ENCODE peak calls at places on chromosome 5, in four cellular contexts. One of them, this sample, is unnamed.

GRCh38 chr5:55897206-55897894 is 46.2 kb downstream of the IL31RA start:
- DNase-seq in CD4-positive, alpha-beta T cell: no peak
- DNase-seq in astrocyte of the spinal cord: peak; percentile 10
- DNase-seq in dorsolateral prefrontal cortex: no peak
- DNase-seq in this sample: no peak

GRCh38 chr5:81450940-81451339 is 57.0 kb upstream of the ACOT12 start:
- DNase-seq in CD4-positive, alpha-beta T cell: no peak
- DNase-seq in astrocyte of the spinal cord: peak; percentile 27
- DNase-seq in dorsolateral prefrontal cortex: no peak
- DNase-seq in this sample: no peak

GRCh38 chr5:79259383-79259782 is 23.5 kb downstream of the JMY start:
- DNase-seq in CD4-positive, alpha-beta T cell: no peak
- DNase-seq in astrocyte of the spinal cord: no peak
- DNase-seq in dorsolateral prefrontal cortex: no peak
- DNase-seq in this sample: no peak

GRCh38 chr5:57082441-57083067 is 91.3 kb upstream of the GPBP1 start:
- DNase-seq in CD4-positive, alpha-beta T cell: no peak
- DNase-seq in astrocyte of the spinal cord: peak; percentile 1
- DNase-seq in dorsolateral prefrontal cortex: no peak
- DNase-seq in this sample: no peak

GRCh38 chr5:71810023-71810422 is 90.9 kb downstream of the CARTPT start:
- DNase-seq in CD4-positive, alpha-beta T cell: no peak
- DNase-seq in astrocyte of the spinal cord: no peak
- DNase-seq in dorsolateral prefrontal cortex: no peak
- DNase-seq in this sample: no peak

GRCh38 chr5:59174248-59174844 is 591.5 kb downstream of the RAB3C start:
- DNase-seq in CD4-positive, alpha-beta T cell: peak; percentile 19
- DNase-seq in astrocyte of the spinal cord: peak; percentile 85
- DNase-seq in dorsolateral prefrontal cortex: no peak
- DNase-seq in this sample: peak; percentile 20

GRCh38 chr5:170861295-170861854 is 443 bp upstream of the RANBP17 start:
- DNase-seq in CD4-positive, alpha-beta T cell: no peak
- DNase-seq in astrocyte of the spinal cord: no peak
- DNase-seq in dorsolateral prefrontal cortex: no peak
- DNase-seq in this sample: no peak

GRCh38 chr5:54186108-54186507 is 124.3 kb downstream of the ARL15 start:
- DNase-seq in CD4-positive, alpha-beta T cell: no peak
- DNase-seq in astrocyte of the spinal cord: no peak
- DNase-seq in dorsolateral prefrontal cortex: no peak
- DNase-seq in this sample: no peak

GRCh38 chr5:4198461-4198860 is 602.8 kb downstream of the IRX1 start:
- DNase-seq in CD4-positive, alpha-beta T cell: no peak
- DNase-seq in astrocyte of the spinal cord: no peak
- DNase-seq in dorsolateral prefrontal cortex: no peak
- DNase-seq in this sample: no peak

GRCh38 chr5:119353686-119354366 is 2.0 kb upstream of the TNFAIP8 start:
- DNase-seq in CD4-positive, alpha-beta T cell: no peak
- DNase-seq in astrocyte of the spinal cord: no peak
- DNase-seq in dorsolateral prefrontal cortex: no peak
- DNase-seq in this sample: no peak

GRCh38 chr5:156356238-156356637 is 29.3 kb downstream of the SGCD start:
- DNase-seq in CD4-positive, alpha-beta T cell: no peak
- DNase-seq in astrocyte of the spinal cord: no peak
- DNase-seq in dorsolateral prefrontal cortex: no peak
- DNase-seq in this sample: no peak

GRCh38 chr5:139482050-139482889 is at the start of gene STING1:
- DNase-seq in CD4-positive, alpha-beta T cell: peak; percentile 57
- DNase-seq in astrocyte of the spinal cord: peak; percentile 96
- DNase-seq in dorsolateral prefrontal cortex: peak; percentile 35
- DNase-seq in this sample: peak; percentile 66

GRCh38 chr5:73233461-73234151 is 60.6 kb downstream of the TMEM174 start:
- DNase-seq in CD4-positive, alpha-beta T cell: no peak
- DNase-seq in astrocyte of the spinal cord: peak; percentile 39
- DNase-seq in dorsolateral prefrontal cortex: no peak
- DNase-seq in this sample: no peak

GRCh38 chr5:77143998-77144836 is 57.1 kb upstream of the ZBED3 start:
- DNase-seq in CD4-positive, alpha-beta T cell: peak; percentile 54
- DNase-seq in astrocyte of the spinal cord: peak; percentile 77
- DNase-seq in dorsolateral prefrontal cortex: peak; percentile 83
- DNase-seq in this sample: peak; percentile 57

GRCh38 chr5:32147236-32147635 is 26.9 kb downstream of the GOLPH3 start:
- DNase-seq in CD4-positive, alpha-beta T cell: no peak
- DNase-seq in astrocyte of the spinal cord: no peak
- DNase-seq in dorsolateral prefrontal cortex: no peak
- DNase-seq in this sample: no peak

GRCh38 chr5:93433422-93433821 is 147.6 kb downstream of the NR2F1-AS1 start:
- DNase-seq in CD4-positive, alpha-beta T cell: no peak
- DNase-seq in astrocyte of the spinal cord: peak; percentile 63
- DNase-seq in dorsolateral prefrontal cortex: no peak
- DNase-seq in this sample: no peak

GRCh38 chr5:154444559-154445421 is 1.0 kb upstream of the SAP30L start:
- DNase-seq in CD4-positive, alpha-beta T cell: peak; percentile 1
- DNase-seq in astrocyte of the spinal cord: no peak
- DNase-seq in dorsolateral prefrontal cortex: no peak
- DNase-seq in this sample: peak; percentile 40

GRCh38 chr5:134458676-134459403 is 47.2 kb upstream of the CDKN2AIPNL start:
- DNase-seq in CD4-positive, alpha-beta T cell: no peak
- DNase-seq in astrocyte of the spinal cord: no peak
- DNase-seq in dorsolateral prefrontal cortex: no peak
- DNase-seq in this sample: peak; percentile 20

GRCh38 chr5:33118761-33119415 is 321.9 kb upstream of the TARS1 start:
- DNase-seq in CD4-positive, alpha-beta T cell: no peak
- DNase-seq in astrocyte of the spinal cord: no peak
- DNase-seq in dorsolateral prefrontal cortex: no peak
- DNase-seq in this sample: no peak

GRCh38 chr5:93893050-93893449 is 151.7 kb upstream of the POU5F2 start:
- DNase-seq in CD4-positive, alpha-beta T cell: no peak
- DNase-seq in astrocyte of the spinal cord: no peak
- DNase-seq in dorsolateral prefrontal cortex: no peak
- DNase-seq in this sample: no peak

GRCh38 chr5:132229236-132229635 is 1.6 kb upstream of the P4HA2 start:
- DNase-seq in CD4-positive, alpha-beta T cell: no peak
- DNase-seq in astrocyte of the spinal cord: no peak
- DNase-seq in dorsolateral prefrontal cortex: no peak
- DNase-seq in this sample: no peak

GRCh38 chr5:132226516-132227234 is 978 bp downstream of the P4HA2 start:
- DNase-seq in CD4-positive, alpha-beta T cell: no peak
- DNase-seq in astrocyte of the spinal cord: peak; percentile 47
- DNase-seq in dorsolateral prefrontal cortex: no peak
- DNase-seq in this sample: no peak

GRCh38 chr5:132227235-132227484 is 493 bp downstream of the P4HA2 start:
- DNase-seq in CD4-positive, alpha-beta T cell: no peak
- DNase-seq in astrocyte of the spinal cord: no peak
- DNase-seq in dorsolateral prefrontal cortex: no peak
- DNase-seq in this sample: no peak

GRCh38 chr5:132228241-132229035 is 785 bp upstream of the P4HA2 start:
- DNase-seq in CD4-positive, alpha-beta T cell: no peak
- DNase-seq in astrocyte of the spinal cord: no peak
- DNase-seq in dorsolateral prefrontal cortex: no peak
- DNase-seq in this sample: no peak

GRCh38 chr5:132227485-132228240 is at the start of gene P4HA2:
- DNase-seq in CD4-positive, alpha-beta T cell: no peak
- DNase-seq in astrocyte of the spinal cord: peak; percentile 67
- DNase-seq in dorsolateral prefrontal cortex: peak; percentile 58
- DNase-seq in this sample: peak; percentile 94
- TF ChIP-seq CTCF in CD4-positive, alpha-beta T cell: no peak
- TF ChIP-seq CTCF in astrocyte of the spinal cord: no peak
- TF ChIP-seq CTCF in dorsolateral prefrontal cortex: no peak
- TF ChIP-seq CTCF in this sample: no peak

DNA sequence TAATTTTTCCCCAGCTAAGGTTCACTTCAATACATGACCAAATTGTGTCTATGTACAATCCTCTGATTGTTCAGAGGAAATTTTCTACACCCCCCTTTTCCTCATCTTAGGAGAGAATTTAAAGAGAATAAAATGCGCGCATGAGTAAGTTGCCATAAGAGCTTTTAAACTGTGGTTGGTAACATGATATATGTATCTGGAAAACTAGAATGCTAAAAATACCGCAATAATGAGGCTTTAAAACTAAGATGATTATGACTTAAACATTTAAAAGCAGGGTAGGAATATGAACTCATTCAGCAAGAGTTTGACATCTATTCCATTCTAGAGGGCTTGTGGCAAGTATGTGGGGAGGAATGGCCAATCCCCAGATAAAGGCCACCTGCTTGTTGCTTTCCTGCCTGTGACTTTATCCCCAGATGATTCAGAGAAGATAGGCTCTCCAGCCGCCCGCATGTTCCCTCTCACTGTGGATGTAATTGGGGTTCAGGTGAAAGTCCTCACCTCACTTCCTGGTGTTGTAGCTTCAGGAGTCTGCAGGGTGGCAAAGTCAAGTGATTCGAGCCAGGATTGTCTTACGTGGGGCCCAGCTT is 26.5 kb upstream of the BASP1 start:
- DNase-seq in CD4-positive, alpha-beta T cell: no peak
- DNase-seq in astrocyte of the spinal cord: no peak
- DNase-seq in dorsolateral prefrontal cortex: no peak
- DNase-seq in this sample: no peak
- TF ChIP-seq CTCF in CD4-positive, alpha-beta T cell: no peak
- TF ChIP-seq CTCF in astrocyte of the spinal cord: no peak
- TF ChIP-seq CTCF in dorsolateral prefrontal cortex: no peak
- TF ChIP-seq CTCF in this sample: no peak

GRCh38 chr5:892390-893136 is at the start of the genes BRD9 and TRIP13:
- DNase-seq in CD4-positive, alpha-beta T cell: peak; percentile 78
- DNase-seq in astrocyte of the spinal cord: peak; percentile 65
- DNase-seq in dorsolateral prefrontal cortex: peak; percentile 40
- DNase-seq in this sample: peak; percentile 99
- TF ChIP-seq CTCF in CD4-positive, alpha-beta T cell: no peak
- TF ChIP-seq CTCF in astrocyte of the spinal cord: no peak
- TF ChIP-seq CTCF in dorsolateral prefrontal cortex: no peak
- TF ChIP-seq CTCF in this sample: peak; percentile 32

GRCh38 chr5:52710310-52710971 is 77.3 kb upstream of the ITGA1 start:
- DNase-seq in CD4-positive, alpha-beta T cell: no peak
- DNase-seq in astrocyte of the spinal cord: no peak
- DNase-seq in dorsolateral prefrontal cortex: no peak
- DNase-seq in this sample: no peak

GRCh38 chr5:52706775-52707174 is 80.9 kb upstream of the ITGA1 start:
- DNase-seq in CD4-positive, alpha-beta T cell: no peak
- DNase-seq in astrocyte of the spinal cord: no peak
- DNase-seq in dorsolateral prefrontal cortex: no peak
- DNase-seq in this sample: no peak

GRCh38 chr5:52707626-52708025 is 80.1 kb upstream of the ITGA1 start:
- DNase-seq in CD4-positive, alpha-beta T cell: no peak
- DNase-seq in astrocyte of the spinal cord: no peak
- DNase-seq in dorsolateral prefrontal cortex: no peak
- DNase-seq in this sample: no peak

GRCh38 chr5:52709171-52709925 is 78.4 kb upstream of the ITGA1 start:
- DNase-seq in CD4-positive, alpha-beta T cell: no peak
- DNase-seq in astrocyte of the spinal cord: peak; percentile 86
- DNase-seq in dorsolateral prefrontal cortex: no peak
- DNase-seq in this sample: peak; percentile 7

DNA sequence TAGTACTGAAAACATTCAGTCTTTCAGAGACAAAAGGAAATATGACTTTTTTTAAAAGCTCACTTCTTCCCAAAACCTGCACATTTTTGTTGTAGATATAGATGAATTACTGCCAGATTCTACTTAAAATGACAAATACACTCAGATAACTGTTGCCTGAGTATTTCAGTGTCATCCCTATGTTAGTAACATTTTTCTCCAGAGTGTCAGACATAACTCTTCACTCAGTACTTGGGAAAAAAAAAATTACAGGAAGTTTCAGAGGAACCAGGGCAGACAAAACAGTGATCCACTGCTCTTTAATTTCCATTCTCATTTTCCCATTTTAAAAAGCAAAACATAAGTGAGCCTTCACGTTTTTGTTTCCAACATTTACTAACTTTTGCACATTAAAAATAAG is 79.3 kb upstream of the ITGA1 start:
- DNase-seq in CD4-positive, alpha-beta T cell: no peak
- DNase-seq in astrocyte of the spinal cord: no peak
- DNase-seq in dorsolateral prefrontal cortex: no peak
- DNase-seq in this sample: no peak
- TF ChIP-seq CTCF in CD4-positive, alpha-beta T cell: no peak
- TF ChIP-seq CTCF in astrocyte of the spinal cord: no peak
- TF ChIP-seq CTCF in dorsolateral prefrontal cortex: no peak
- TF ChIP-seq CTCF in this sample: no peak

GRCh38 chr5:174455301-174455700 is 269.1 kb upstream of the MSX2 start:
- DNase-seq in CD4-positive, alpha-beta T cell: no peak
- DNase-seq in astrocyte of the spinal cord: no peak
- DNase-seq in dorsolateral prefrontal cortex: no peak
- DNase-seq in this sample: no peak

GRCh38 chr5:174453690-174454089 is 270.7 kb upstream of the MSX2 start:
- DNase-seq in CD4-positive, alpha-beta T cell: no peak
- DNase-seq in astrocyte of the spinal cord: no peak
- DNase-seq in dorsolateral prefrontal cortex: peak; percentile 29
- DNase-seq in this sample: no peak

GRCh38 chr5:174457141-174457678 is 267.2 kb upstream of the MSX2 start:
- DNase-seq in CD4-positive, alpha-beta T cell: no peak
- DNase-seq in astrocyte of the spinal cord: no peak
- DNase-seq in dorsolateral prefrontal cortex: no peak
- DNase-seq in this sample: no peak

GRCh38 chr5:174454890-174455289 is 269.5 kb upstream of the MSX2 start:
- DNase-seq in CD4-positive, alpha-beta T cell: no peak
- DNase-seq in astrocyte of the spinal cord: no peak
- DNase-seq in dorsolateral prefrontal cortex: no peak
- DNase-seq in this sample: no peak

GRCh38 chr5:174454464-174454863 is 269.9 kb upstream of the MSX2 start:
- DNase-seq in CD4-positive, alpha-beta T cell: no peak
- DNase-seq in astrocyte of the spinal cord: no peak
- DNase-seq in dorsolateral prefrontal cortex: no peak
- DNase-seq in this sample: no peak
- TF ChIP-seq CTCF in CD4-positive, alpha-beta T cell: no peak
- TF ChIP-seq CTCF in astrocyte of the spinal cord: no peak
- TF ChIP-seq CTCF in dorsolateral prefrontal cortex: no peak
- TF ChIP-seq CTCF in this sample: no peak

GRCh38 chr5:66830636-66831035 is 234.4 kb downstream of the MAST4 start:
- DNase-seq in CD4-positive, alpha-beta T cell: no peak
- DNase-seq in astrocyte of the spinal cord: peak; percentile 14
- DNase-seq in dorsolateral prefrontal cortex: no peak
- DNase-seq in this sample: no peak
- TF ChIP-seq CTCF in CD4-positive, alpha-beta T cell: no peak
- TF ChIP-seq CTCF in astrocyte of the spinal cord: no peak
- TF ChIP-seq CTCF in dorsolateral prefrontal cortex: peak; percentile 18
- TF ChIP-seq CTCF in this sample: no peak

GRCh38 chr5:121867403-121867802 is 15.7 kb downstream of the FTMT start:
- DNase-seq in CD4-positive, alpha-beta T cell: no peak
- DNase-seq in astrocyte of the spinal cord: no peak
- DNase-seq in dorsolateral prefrontal cortex: no peak
- DNase-seq in this sample: no peak

GRCh38 chr5:121872846-121873245 is 21.2 kb downstream of the FTMT start:
- DNase-seq in CD4-positive, alpha-beta T cell: no peak
- DNase-seq in astrocyte of the spinal cord: no peak
- DNase-seq in dorsolateral prefrontal cortex: no peak
- DNase-seq in this sample: no peak

GRCh38 chr5:121873409-121873808 is 21.7 kb downstream of the FTMT start:
- DNase-seq in CD4-positive, alpha-beta T cell: no peak
- DNase-seq in astrocyte of the spinal cord: no peak
- DNase-seq in dorsolateral prefrontal cortex: no peak
- DNase-seq in this sample: no peak

GRCh38 chr5:121870489-121870888 is 18.8 kb downstream of the FTMT start:
- DNase-seq in CD4-positive, alpha-beta T cell: no peak
- DNase-seq in astrocyte of the spinal cord: peak; percentile 40
- DNase-seq in dorsolateral prefrontal cortex: no peak
- DNase-seq in this sample: no peak
- TF ChIP-seq CTCF in CD4-positive, alpha-beta T cell: no peak
- TF ChIP-seq CTCF in astrocyte of the spinal cord: peak; percentile 11
- TF ChIP-seq CTCF in dorsolateral prefrontal cortex: peak; percentile 28
- TF ChIP-seq CTCF in this sample: no peak